ENCODE peak calls at places on chromosomes 2 and 18, in four cellular contexts. A is H9, E is mesendoderm, C is IMR-90. F is an unnamed sample.

GRCh38 chr18:3179430-3180089 is 40.2 kb downstream of the MYOM1 start:
- DNase-seq in E (peak; percentile 66), C (no peak), A (no peak), F (no peak)

GRCh38 chr2:24121469-24121868 is 1.7 kb downstream of the PFN4 start:
- DNase-seq in E (no peak), C (no peak), A (no peak), F (no peak)

GRCh38 chr18:46061387-46061786 is 10.7 kb downstream of the PSTPIP2 start:
- DNase-seq in C (no peak), E (no peak), A (no peak), F (no peak)

GRCh38 chr2:128187032-128187654 is 96.1 kb downstream of the UGGT1 start:
- DNase-seq in C (peak; percentile 83), E (peak; percentile 52), A (no peak), F (no peak)

GRCh38 chr2:114082731-114083433 is 193.0 kb downstream of the ACTR3 start:
- DNase-seq in C (no peak), E (no peak), A (no peak), F (no peak)

GRCh38 chr18:2303517-2304238 is 267.6 kb downstream of the METTL4 start:
- DNase-seq in E (no peak), C (no peak), A (no peak), F (no peak)

GRCh38 chr2:151922845-151923666 is 94.8 kb upstream of the ARL5A start:
- DNase-seq in E (no peak), A (no peak), C (no peak), F (no peak)

GRCh38 chr2:25228848-25229674 is 60.7 kb upstream of the POMC start:
- DNase-seq in C (peak; percentile 72), E (peak; percentile 96), A (peak; percentile 91), F (peak; percentile 84)

GRCh38 chr2:97761192-97761591 is 47.8 kb downstream of the ZAP70 start:
- DNase-seq in C (no peak), E (no peak), A (no peak), F (no peak)

GRCh38 chr2:22458439-22458838 is 926.5 kb upstream of the KLHL29 start:
- DNase-seq in E (no peak), A (no peak), C (no peak), F (no peak)
- H3K56ac ChIP-seq in E (no peak overlapping the region), A (no peak overlapping the region), C (no peak overlapping the region), F (no peak overlapping the region)

DNA sequence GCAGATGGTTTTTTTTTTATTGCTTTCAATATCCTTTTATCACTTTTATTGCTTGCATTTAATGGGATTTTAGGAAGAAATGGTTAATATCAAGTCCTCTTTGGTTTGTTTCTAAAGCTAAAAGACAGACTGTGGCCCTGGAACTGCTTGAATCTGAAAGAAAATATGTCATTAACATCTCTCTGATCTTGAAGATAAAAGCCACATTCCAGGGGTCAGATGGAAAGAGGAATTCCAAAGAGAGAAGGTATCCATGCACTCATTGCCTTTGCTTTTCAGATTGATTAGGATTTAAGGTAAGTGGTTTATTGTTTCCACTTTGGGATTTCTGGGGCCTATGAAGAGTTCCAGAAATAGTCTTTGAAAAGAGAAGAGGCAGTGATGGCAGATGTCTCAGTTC is 54.1 kb downstream of the ARHGEF33 start:
- DNase-seq in C (no peak), A (no peak), E (peak; percentile 89), F (no peak)
- H3K27ac ChIP-seq in C (no peak overlapping the region), A (no peak overlapping the region), E (peak overlapping the region; percentile 12), F (no peak overlapping the region)

GRCh38 chr2:239329972-239330572 is 70.7 kb downstream of the HDAC4 start:
- DNase-seq in A (no peak), E (no peak), C (no peak), F (peak; percentile 45)

GRCh38 chr2:239328306-239329191 is 72.3 kb downstream of the HDAC4 start:
- DNase-seq in A (peak; percentile 19), E (no peak), C (peak; percentile 98), F (peak; percentile 47)

GRCh38 chr2:239330836-239331235 is 70.0 kb downstream of the HDAC4 start:
- DNase-seq in E (no peak), A (no peak), C (no peak), F (no peak)

GRCh38 chr2:239329284-239329971 is 71.4 kb downstream of the HDAC4 start:
- DNase-seq in A (no peak), C (peak; percentile 41), E (no peak), F (no peak)

DNA sequence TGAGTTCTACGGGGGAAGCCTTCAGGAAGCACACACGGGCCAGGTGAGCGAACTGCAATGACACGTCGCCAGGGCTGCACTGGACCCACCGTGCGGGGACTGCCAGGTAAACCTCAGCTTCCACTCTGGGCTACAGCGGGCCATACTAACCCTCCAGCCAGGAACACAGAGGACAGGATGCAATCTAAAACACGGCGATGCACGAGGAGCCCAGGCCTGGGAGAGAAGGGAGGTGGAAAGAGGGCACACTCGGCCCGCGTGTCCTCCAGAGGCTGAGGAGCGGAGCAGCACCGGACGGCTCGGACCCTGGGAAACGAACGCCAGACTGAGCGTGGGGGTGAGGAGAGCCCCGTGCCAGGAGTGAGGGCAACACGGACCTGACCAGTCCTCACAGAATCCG is 69.3 kb downstream of the HDAC4 start:
- DNase-seq in C (no peak), E (no peak), A (no peak), F (no peak)
- H4K5ac ChIP-seq in C (peak overlapping the region; percentile 53), E (no peak overlapping the region), A (no peak overlapping the region), F (no peak overlapping the region)

DNA sequence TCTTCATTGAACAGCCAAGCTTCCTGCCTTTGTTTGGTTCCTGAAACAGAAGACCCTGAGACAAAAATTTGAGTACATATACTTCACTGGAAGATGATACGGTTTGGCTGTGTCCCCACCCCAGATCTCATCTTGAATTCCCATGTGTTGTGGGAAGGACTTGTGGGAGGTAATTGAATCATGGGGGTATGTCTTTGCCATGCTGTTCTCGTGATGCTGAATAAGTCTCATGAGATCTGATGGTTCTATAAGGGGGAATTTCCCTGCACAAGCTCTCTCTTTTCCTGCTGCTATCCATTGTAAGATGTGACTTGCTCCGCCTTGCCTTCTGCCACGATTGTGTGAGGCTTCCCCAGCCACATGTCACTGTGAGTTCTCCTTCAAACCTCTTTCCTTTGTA is 76.5 kb downstream of the BABAM2 start:
- DNase-seq in A (no peak), C (no peak), E (no peak), F (no peak)
- H3K56ac ChIP-seq in A (no peak overlapping the region), C (no peak overlapping the region), E (no peak overlapping the region), F (no peak overlapping the region)

DNA sequence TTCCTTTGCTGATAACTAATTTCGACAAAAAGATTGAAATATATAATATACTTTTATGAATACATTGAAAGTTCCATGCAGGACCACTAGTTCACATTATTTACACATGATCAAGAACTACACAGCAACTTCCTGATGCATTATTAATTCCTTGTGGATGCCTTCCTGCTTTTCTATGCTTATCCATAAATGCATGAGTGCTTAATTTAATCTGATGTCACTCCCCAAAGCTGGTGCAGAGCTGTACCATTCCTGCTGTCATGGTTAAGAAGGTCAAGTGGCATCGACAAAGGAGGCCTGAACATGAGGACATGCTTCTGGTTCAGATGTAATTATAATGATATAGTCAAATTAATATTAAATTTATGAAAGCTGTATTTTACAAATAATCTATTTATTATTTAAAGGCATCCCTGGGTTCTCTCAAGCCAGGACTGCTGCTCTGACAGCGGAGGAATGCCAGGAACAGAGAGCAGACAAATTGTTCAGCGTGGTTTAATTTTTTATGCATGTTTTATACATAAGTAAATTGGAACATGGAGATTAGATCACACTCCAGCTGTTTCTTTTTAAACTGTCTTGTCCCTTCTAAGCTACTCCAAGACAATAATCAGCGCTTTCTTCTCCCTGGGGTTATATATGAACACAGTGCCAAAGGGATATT is 307.3 kb upstream of the CNTNAP5 start:
- DNase-seq in C (no peak), A (no peak), E (no peak), F (no peak)
- H3K27ac ChIP-seq in C (no peak overlapping the region), A (no peak overlapping the region), E (no peak overlapping the region), F (no peak overlapping the region)